ENCODE peak calls at places on chromosome X, in six cellular contexts. A, V, S, W, H and F are unnamed samples.

GRCh38 chrX:6223516-6223915 is 5.2 kb downstream of the NLGN4X start:
- DNase-seq in A (no peak), V (no peak), S (no peak), W (no peak), H (no peak), F (no peak)

GRCh38 chrX:119809185-119809666 is 17.8 kb upstream of the RPL39 start:
- DNase-seq in A (no peak), V (no peak), S (no peak), W (peak), H (no peak), F (no peak)

GRCh38 chrX:69222103-69223090 is 57.1 kb upstream of the PJA1 start:
- DNase-seq in A (peak), V (no peak), S (peak), W (no peak), H (peak), F (peak)

GRCh38 chrX:13081385-13082285 is 37.2 kb upstream of the FAM9C start:
- DNase-seq in A (no peak), V (peak), S (no peak), W (peak), H (no peak), F (no peak)

GRCh38 chrX:276588-277171 is 4.5 kb upstream of the PLCXD1 start:
- DNase-seq in A (no peak), V (no peak), S (no peak), W (no peak), H (peak), F (no peak)

GRCh38 chrX:129925305-129926092 is 19.5 kb downstream of the UTP14A start:
- DNase-seq in A (peak), V (no peak), S (peak), W (peak), H (peak), F (peak)

GRCh38 chrX:121802881-121803412 is 755.5 kb downstream of the GLUD2 start:
- DNase-seq in A (peak), V (no peak), S (no peak), W (no peak), H (no peak), F (no peak)

GRCh38 chrX:45517090-45517973 is 316.7 kb upstream of the DIPK2B start:
- DNase-seq in A (no peak), V (no peak), S (no peak), W (no peak), H (no peak), F (no peak)

GRCh38 chrX:31136144-31136572 is 64.3 kb upstream of the FTHL17 start:
- DNase-seq in A (peak), V (peak), S (no peak), W (no peak), H (no peak), F (no peak)

GRCh38 chrX:39895228-39896110 is 202.3 kb downstream of the BCOR start:
- DNase-seq in A (no peak), V (no peak), S (no peak), W (no peak), H (no peak), F (no peak)

GRCh38 chrX:51148848-51149247 is 183.8 kb upstream of the NUDT10 start:
- DNase-seq in A (no peak), V (no peak), S (no peak), W (no peak), H (no peak), F (no peak)

GRCh38 chrX:153517941-153518834 is 746 bp downstream of the ATP2B3 start:
- DNase-seq in A (no peak), V (no peak), S (no peak), W (no peak), H (no peak), F (no peak)

GRCh38 chrX:87434618-87435017 is 83.0 kb upstream of the KLHL4 start:
- DNase-seq in A (no peak), V (no peak), S (no peak), W (no peak), H (no peak), F (no peak)

GRCh38 chrX:120310861-120311631 is at the start of gene TMEM255A:
- DNase-seq in A (no peak), V (no peak), S (no peak), W (no peak), H (no peak), F (no peak)

GRCh38 chrX:38806054-38806389 is 4.8 kb downstream of the MID1IP1 start:
- DNase-seq in A (no peak), V (no peak), S (no peak), W (no peak), H (no peak), F (peak)

GRCh38 chrX:153766098-153766817 is 2.2 kb downstream of the PLXNB3 start:
- DNase-seq in A (peak), V (peak), S (peak), W (no peak), H (no peak), F (no peak)

GRCh38 chrX:130120746-130121504 is 10.6 kb upstream of the ELF4 start:
- DNase-seq in A (no peak), V (no peak), S (peak), W (peak), H (peak), F (peak)

GRCh38 chrX:103791233-103791632 is 14.6 kb downstream of the PLP1 start:
- DNase-seq in A (no peak), V (no peak), S (no peak), W (no peak), H (no peak), F (no peak)

GRCh38 chrX:79366888-79367749 is at the start of gene ITM2A:
- DNase-seq in A (peak), V (no peak), S (peak), W (peak), H (peak), F (peak)

GRCh38 chrX:102957751-102958150 is 20.7 kb downstream of the RAB40AL start:
- DNase-seq in A (no peak), V (no peak), S (no peak), W (no peak), H (no peak), F (no peak)

GRCh38 chrX:12400218-12400617 is 261.9 kb downstream of the FRMPD4 start:
- DNase-seq in A (no peak), V (no peak), S (no peak), W (no peak), H (no peak), F (no peak)

GRCh38 chrX:119272882-119273806 is 37.1 kb downstream of the PGRMC1 start:
- DNase-seq in A (no peak), V (no peak), S (peak), W (no peak), H (no peak), F (no peak)

GRCh38 chrX:123590842-123591491 is 141.9 kb downstream of the THOC2 start:
- DNase-seq in A (no peak), V (no peak), S (no peak), W (no peak), H (no peak), F (no peak)